ENCODE peak calls at places on chromosome 22, in six cellular contexts. K is hepatocyte; P is activated CD4-positive, alpha-beta T cell treated with anti-CD3 and anti-CD28 coated beads, Interleukin-2, amount 50 U/mL, for 4 hours; J is left ventricle myocardium inferior; X is AG04450; O is stimulated activated CD4-positive, alpha-beta T cell treated with anti-CD3 and anti-CD28 coated beads, Interleukin-2, amount 100 ng/mL, for 48 hours. E is an unnamed sample.
A peak's percentile ranks its signal among the peaks of the same experiment; 100 is the strongest.

GRCh38 chr22:20583471-20583922 is 76.1 kb downstream of the MED15 start:
- DNase-seq in K (no peak), P (no peak), J (peak; percentile 64), X (no peak), O (no peak), E (no peak)

GRCh38 chr22:46386312-46386711 is 50.8 kb downstream of the TRMU start:
- DNase-seq in K (no peak), P (no peak), J (no peak), X (no peak), O (no peak), E (no peak)

GRCh38 chr22:27107824-27108223 is 450.4 kb downstream of the MIAT start:
- DNase-seq in K (peak; percentile 82), P (no peak), J (peak; percentile 53), X (no peak), O (no peak), E (no peak)

GRCh38 chr22:27724706-27725105 is 76.8 kb downstream of the MN1 start:
- DNase-seq in K (no peak), P (no peak), J (no peak), X (no peak), O (no peak), E (no peak)

GRCh38 chr22:35900483-35901168 is 128.0 kb downstream of the RBFOX2 start:
- DNase-seq in K (no peak), P (no peak), J (no peak), X (no peak), O (no peak), E (no peak)

GRCh38 chr22:43155789-43156188 is 4.4 kb downstream of the TSPO start:
- DNase-seq in K (no peak), P (no peak), J (no peak), X (no peak), O (no peak), E (no peak)

GRCh38 chr22:24156146-24156914 is 25.0 kb upstream of the SUSD2 start:
- DNase-seq in K (peak; percentile 72), P (peak; percentile 67), J (peak; percentile 39), X (no peak), O (peak; percentile 57), E (peak; percentile 56)

GRCh38 chr22:19578180-19579004 is 54.2 kb upstream of the CLDN5 start:
- DNase-seq in K (no peak), P (no peak), J (no peak), X (no peak), O (no peak), E (no peak)

GRCh38 chr22:46861968-46862367 is 99.5 kb downstream of the TBC1D22A start:
- DNase-seq in K (no peak), P (no peak), J (no peak), X (no peak), O (no peak), E (no peak)

GRCh38 chr22:21937821-21938070 is 14.9 kb downstream of the PPM1F start:
- DNase-seq in K (no peak), P (no peak), J (peak; percentile 64), X (no peak), O (no peak), E (no peak)

GRCh38 chr22:27913162-27913741 is 5.8 kb downstream of the PITPNB start:
- DNase-seq in K (peak; percentile 16), P (no peak), J (no peak), X (no peak), O (no peak), E (no peak)

GRCh38 chr22:18057568-18058209 is 20.1 kb upstream of the PEX26 start:
- DNase-seq in K (peak; percentile 89), P (no peak), J (no peak), X (peak; percentile 95), O (no peak), E (no peak)

GRCh38 chr22:49693416-49693815 is 134.3 kb downstream of the BRD1 start:
- DNase-seq in K (no peak), P (no peak), J (no peak), X (no peak), O (no peak), E (no peak)

GRCh38 chr22:19842386-19843106 is 12.1 kb downstream of the GNB1L start:
- DNase-seq in K (no peak), P (no peak), J (no peak), X (no peak), O (no peak), E (no peak)

GRCh38 chr22:36439481-36440271 is 41.8 kb downstream of the TXN2 start:
- DNase-seq in K (peak; percentile 69), P (no peak), J (peak; percentile 67), X (peak; percentile 88), O (no peak), E (no peak)

GRCh38 chr22:44701824-44702478 is at the start of gene PRR5:
- DNase-seq in K (peak; percentile 93), P (peak; percentile 66), J (peak; percentile 74), X (peak; percentile 81), O (peak; percentile 67), E (peak; percentile 62)

GRCh38 chr22:44914026-44914721 is 95.6 kb downstream of the PHF21B start:
- DNase-seq in K (no peak), P (no peak), J (peak; percentile 9), X (no peak), O (no peak), E (no peak)

GRCh38 chr22:38878001-38878400 is 6.0 kb upstream of the CBX6 start:
- DNase-seq in K (no peak), P (no peak), J (no peak), X (no peak), O (no peak), E (no peak)

GRCh38 chr22:36327922-36328551 is 59.7 kb downstream of the MYH9 start:
- DNase-seq in K (peak; percentile 60), P (no peak), J (peak; percentile 56), X (peak; percentile 64), O (no peak), E (no peak)

GRCh38 chr22:38243007-38243775 is 29.6 kb downstream of the TMEM184B start:
- DNase-seq in K (peak; percentile 88), P (no peak), J (peak; percentile 42), X (peak; percentile 45), O (no peak), E (no peak)

GRCh38 chr22:38927033-38927789 is 30.2 kb upstream of the APOBEC3A start:
- DNase-seq in K (peak; percentile 85), P (peak; percentile 32), J (peak; percentile 74), X (no peak), O (peak; percentile 54), E (no peak)

GRCh38 chr22:41762980-41763779 is 37.3 kb upstream of the CCDC134 start:
- DNase-seq in K (peak; percentile 43), P (no peak), J (no peak), X (no peak), O (peak; percentile 40), E (peak; percentile 24)

GRCh38 chr22:29816539-29816938 is 21.5 kb downstream of the ASCC2 start:
- DNase-seq in K (no peak), P (no peak), J (no peak), X (no peak), O (no peak), E (no peak)